ENCODE peak calls at places on chromosome X, in seven cellular contexts. T is coronary artery, I is PC-3, M is endodermal cell, R is cardiac muscle cell, L is lower leg skin, E is fibroblast of pulmonary artery. U is an unnamed sample.

GRCh38 chrX:96407501-96407900 is 277.1 kb upstream of the DIAPH2 start:
- DNase-seq in R (no peak), E (peak), M (no peak), T (no peak), I (peak), L (no peak), U (peak)

GRCh38 chrX:41302293-41302868 is 31.6 kb upstream of the DDX3X start:
- DNase-seq in L (no peak), I (peak), M (peak), T (no peak), E (no peak), R (no peak), U (no peak)

GRCh38 chrX:68914337-68914989 is 85.6 kb downstream of the EFNB1 start:
- DNase-seq in L (no peak), R (no peak), M (peak), E (no peak), I (no peak), T (no peak), U (no peak)

GRCh38 chrX:103774070-103774642 is 2.5 kb upstream of the PLP1 start:
- DNase-seq in R (peak), M (peak), T (no peak), I (peak), L (peak), E (peak), U (peak)

GRCh38 chrX:16491461-16491860 is 158.5 kb upstream of the S100G start:
- DNase-seq in E (peak), T (no peak), I (no peak), L (no peak), R (no peak), M (no peak), U (no peak)

GRCh38 chrX:23008431-23009099 is 8.8 kb downstream of the DDX53 start:
- DNase-seq in R (peak), E (peak), I (peak), M (no peak), L (no peak), T (no peak), U (peak)

GRCh38 chrX:63258144-63258543 is 93.0 kb downstream of the SPIN4 start:
- DNase-seq in M (no peak), R (no peak), E (no peak), L (no peak), T (no peak), I (no peak), U (no peak)

GRCh38 chrX:115266300-115266699 is 23.2 kb upstream of the LUZP4 start:
- DNase-seq in E (no peak), M (no peak), I (no peak), T (no peak), L (no peak), R (no peak), U (peak)

GRCh38 chrX:130216312-130216711 is 44.5 kb downstream of the RAB33A start:
- DNase-seq in T (no peak), R (no peak), E (peak), I (no peak), L (no peak), M (no peak), U (peak)

GRCh38 chrX:36963069-36963808 is 44.9 kb upstream of the FAM47C start:
- DNase-seq in E (no peak), I (no peak), L (no peak), R (no peak), T (no peak), M (peak), U (no peak)

GRCh38 chrX:36961590-36961989 is 46.6 kb upstream of the FAM47C start:
- DNase-seq in T (no peak), M (peak), I (peak), L (no peak), R (no peak), E (no peak), U (no peak)

DNA sequence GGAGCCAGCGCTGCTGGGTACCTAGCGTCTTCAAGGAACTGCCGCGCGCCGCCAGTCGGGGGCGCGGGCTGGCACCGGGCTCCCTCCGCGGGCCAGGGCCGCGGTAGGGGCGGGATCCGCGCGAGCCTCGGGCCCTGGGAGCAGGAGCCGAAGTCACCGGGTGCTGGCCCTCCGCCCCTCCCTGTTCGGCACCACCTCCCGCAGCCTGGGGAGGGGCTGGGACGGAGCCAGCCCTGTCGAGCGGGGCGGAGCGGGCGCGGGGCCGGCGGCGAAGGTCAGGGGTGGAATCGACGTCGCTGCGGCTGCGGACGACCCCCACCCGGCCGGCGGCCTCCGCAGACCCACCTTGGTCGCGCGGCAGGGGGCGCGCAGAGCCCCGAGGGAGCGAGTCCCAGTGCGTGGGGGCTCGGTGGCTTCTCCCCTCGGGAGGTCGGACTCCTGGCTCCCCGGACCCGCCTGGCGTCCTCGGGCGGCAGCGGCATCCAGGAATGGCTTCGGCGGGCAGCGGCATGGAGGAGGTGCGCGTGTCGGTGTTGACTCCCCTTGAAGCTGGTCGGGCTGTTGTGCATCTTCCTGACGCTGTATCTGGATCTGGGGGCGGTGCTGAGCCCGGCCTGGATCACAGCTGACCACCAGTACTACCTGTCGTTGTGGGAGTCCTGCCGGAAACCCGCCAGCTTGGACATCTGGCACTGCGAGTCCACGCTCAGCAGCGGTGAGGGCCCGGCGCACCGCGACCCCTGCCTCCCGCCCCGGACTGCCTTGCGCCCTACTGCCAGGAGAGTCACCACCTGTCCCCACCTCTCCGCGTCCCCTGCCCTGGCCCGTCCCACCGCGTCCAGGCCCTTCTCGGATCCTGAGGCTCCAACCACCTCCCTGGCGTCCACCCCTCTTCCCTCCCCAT is 50.5 kb upstream of the FAM47C start:
- DNase-seq in E (no peak), R (peak), L (no peak), M (peak), I (no peak), T (no peak), U (no peak)
- TF ChIP-seq CTCF in E (no peak), R (peak), L (no peak), M (peak), I (no peak), T (no peak), U (no peak)

GRCh38 chrX:2321411-2321810 is 179.4 kb downstream of the DHRSX start:
- DNase-seq in L (no peak), E (no peak), I (no peak), T (no peak), R (no peak), M (no peak), U (no peak)
- H3K4me3 ChIP-seq in L (no peak), E (no peak), I (no peak), T (no peak), R (no peak), M (no peak), U (no peak)

DNA sequence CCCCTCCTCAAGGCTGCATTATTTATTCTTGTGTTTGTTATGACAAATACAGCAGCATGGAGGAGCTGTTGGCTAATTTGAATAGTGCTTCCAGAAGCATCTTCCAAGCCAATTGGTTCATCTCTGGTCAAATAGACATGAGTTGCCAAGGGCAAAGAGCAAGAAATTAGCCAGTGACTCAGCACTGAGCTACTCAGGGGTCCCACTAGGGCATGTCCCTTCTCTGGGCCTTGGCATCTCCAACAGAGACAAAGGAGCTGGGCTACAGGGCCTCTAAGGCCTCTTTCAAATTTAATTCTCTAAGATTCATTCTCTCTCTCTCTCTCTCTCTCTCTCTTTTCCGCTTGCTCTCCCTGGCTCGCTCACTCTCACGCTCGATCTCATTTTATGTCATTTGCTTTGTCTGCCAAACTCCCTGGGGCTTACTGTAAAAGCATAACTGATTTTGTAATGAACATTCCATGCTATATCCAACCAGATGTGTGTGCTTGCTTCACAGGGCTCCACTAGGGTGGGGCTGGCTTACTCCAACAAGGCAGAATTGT is 86.7 kb upstream of the MAGEA4 start:
- DNase-seq in T (no peak), R (no peak), I (peak), E (peak), M (no peak), L (no peak), U (peak)
- TF ChIP-seq CTCF in T (no peak), R (peak), I (no peak), E (peak), M (no peak), L (no peak), U (peak)

DNA sequence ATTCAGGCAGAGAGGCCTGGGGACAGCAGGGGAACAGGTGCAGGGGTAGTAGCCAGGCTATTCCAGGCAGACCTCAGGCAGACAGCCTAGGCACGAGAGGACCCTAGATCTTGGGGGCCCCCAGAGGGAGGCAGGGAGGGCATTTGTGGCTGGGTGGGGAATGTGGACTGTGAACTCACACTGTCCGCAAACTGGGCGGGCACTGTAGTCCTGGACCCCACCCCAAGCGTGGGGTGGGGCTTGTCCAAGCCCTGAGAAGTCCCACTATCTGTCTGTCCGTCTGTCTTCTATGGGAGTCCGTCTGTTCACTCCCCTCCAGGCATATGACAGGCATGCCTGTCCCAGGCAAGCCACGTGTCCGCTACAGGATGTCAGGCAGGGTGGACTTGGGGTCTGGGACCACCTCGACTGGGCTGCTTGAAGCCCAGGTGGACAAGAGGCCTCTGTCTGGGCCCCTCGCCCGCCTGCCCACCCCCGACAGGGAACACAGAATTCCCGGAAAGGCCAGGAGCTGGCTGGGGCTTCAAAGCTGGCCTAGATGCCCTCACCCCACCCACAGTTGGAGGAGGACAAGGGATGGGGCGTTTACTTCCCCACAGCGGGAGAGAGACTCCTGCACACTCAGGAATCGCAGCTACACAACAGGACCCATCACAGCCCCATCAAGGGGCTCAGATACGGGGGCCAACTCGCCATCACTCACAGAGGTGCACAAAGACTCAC is at the start of gene SLC38A5:
- DNase-seq in I (no peak), L (no peak), R (no peak), T (no peak), M (no peak), E (no peak), U (no peak)
- H3K4me3 ChIP-seq in I (no peak), L (no peak), R (no peak), T (peak), M (peak), E (no peak), U (no peak)

GRCh38 chrX:46683023-46683422 is 75.9 kb downstream of the SLC9A7 start:
- DNase-seq in E (peak), L (no peak), I (peak), T (no peak), M (no peak), R (no peak), U (no peak)
- TF ChIP-seq CTCF in E (peak), L (no peak), I (peak), T (no peak), M (no peak), R (no peak), U (no peak)

GRCh38 chrX:77899081-77899828 is at the start of gene COX7B:
- DNase-seq in E (peak), R (peak), I (peak), M (peak), L (peak), T (no peak), U (peak)

GRCh38 chrX:77900688-77901087 is 1.4 kb downstream of the COX7B start:
- DNase-seq in T (no peak), I (no peak), R (no peak), L (no peak), M (no peak), E (peak), U (peak)

DNA sequence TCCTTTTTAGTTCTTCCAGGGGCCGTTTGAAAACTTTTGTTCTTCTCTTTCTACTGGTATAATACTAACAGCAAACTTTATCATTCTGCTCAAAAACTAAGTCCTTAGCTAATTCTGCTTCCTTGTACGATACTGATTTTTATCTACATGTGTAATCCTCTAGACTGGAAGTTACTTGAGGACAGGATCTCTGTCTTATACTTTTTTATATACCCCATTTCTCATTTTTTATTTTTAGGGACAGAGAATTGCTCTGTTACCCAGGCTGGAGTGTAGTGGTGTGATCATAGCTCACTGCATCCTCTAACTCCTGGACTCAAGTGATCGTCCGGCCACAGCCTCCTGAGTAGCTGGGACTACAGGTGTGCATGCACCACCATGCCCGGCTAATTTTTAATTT is 2.2 kb downstream of the COX7B start:
- DNase-seq in T (no peak), R (no peak), E (no peak), I (no peak), M (no peak), L (no peak), U (no peak)
- H3K4me3 ChIP-seq in T (no peak), R (peak), E (no peak), I (peak), M (peak), L (no peak), U (no peak)

GRCh38 chrX:131827935-131828334 is 195.2 kb upstream of the STK26 start:
- DNase-seq in E (peak), M (peak), R (peak), T (no peak), I (peak), L (no peak), U (no peak)
- TF ChIP-seq CTCF in E (no peak), M (peak), R (peak), T (no peak), I (peak), L (no peak), U (peak)

GRCh38 chrX:47620303-47620685 is 637 bp upstream of the SYN1 start:
- DNase-seq in L (peak), I (no peak), T (no peak), R (no peak), M (no peak), E (no peak), U (no peak)

GRCh38 chrX:47621851-47622250 is 2.2 kb upstream of the SYN1 start:
- DNase-seq in L (no peak), R (no peak), T (peak), I (no peak), M (no peak), E (no peak), U (no peak)

GRCh38 chrX:47614618-47615017 is 5.0 kb downstream of the SYN1 start:
- DNase-seq in R (no peak), I (no peak), T (no peak), M (no peak), E (no peak), L (peak), U (no peak)

GRCh38 chrX:47619486-47620302 is at the start of gene SYN1:
- DNase-seq in T (no peak), I (peak), R (peak), M (peak), E (peak), L (peak), U (peak)

DNA sequence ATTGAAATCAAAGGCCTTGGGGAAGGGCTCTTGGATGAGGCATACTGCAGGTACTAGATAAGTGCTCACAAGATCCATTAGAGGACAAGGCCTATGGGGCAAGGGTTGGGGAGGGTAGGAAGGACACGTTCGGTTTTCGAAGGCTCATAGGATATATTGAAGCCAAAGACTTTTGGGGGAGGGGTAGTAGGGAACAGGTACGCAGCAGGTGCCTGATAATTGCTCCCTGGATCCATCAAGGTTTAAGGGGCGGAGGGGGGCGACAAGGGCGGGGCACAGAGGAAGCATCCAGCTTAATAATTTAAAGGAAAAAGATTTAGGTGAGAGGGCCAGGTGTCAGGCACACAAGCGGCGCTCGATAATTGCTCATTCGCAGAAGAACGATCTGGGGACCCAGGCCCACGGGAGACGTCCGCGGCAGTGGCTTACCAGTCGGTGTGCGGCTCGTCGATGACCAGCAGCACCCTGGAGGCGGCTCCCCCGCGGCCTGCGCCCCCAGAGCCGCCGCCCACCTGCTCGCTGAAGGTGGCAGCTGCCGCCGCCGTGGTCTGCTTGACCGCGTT is 653 bp downstream of the SYN1 start:
- DNase-seq in E (no peak), T (no peak), L (peak), R (no peak), M (no peak), I (no peak), U (no peak)
- H3K4me3 ChIP-seq in E (peak), T (peak), L (no peak), R (no peak), M (peak), I (no peak), U (no peak)

DNA sequence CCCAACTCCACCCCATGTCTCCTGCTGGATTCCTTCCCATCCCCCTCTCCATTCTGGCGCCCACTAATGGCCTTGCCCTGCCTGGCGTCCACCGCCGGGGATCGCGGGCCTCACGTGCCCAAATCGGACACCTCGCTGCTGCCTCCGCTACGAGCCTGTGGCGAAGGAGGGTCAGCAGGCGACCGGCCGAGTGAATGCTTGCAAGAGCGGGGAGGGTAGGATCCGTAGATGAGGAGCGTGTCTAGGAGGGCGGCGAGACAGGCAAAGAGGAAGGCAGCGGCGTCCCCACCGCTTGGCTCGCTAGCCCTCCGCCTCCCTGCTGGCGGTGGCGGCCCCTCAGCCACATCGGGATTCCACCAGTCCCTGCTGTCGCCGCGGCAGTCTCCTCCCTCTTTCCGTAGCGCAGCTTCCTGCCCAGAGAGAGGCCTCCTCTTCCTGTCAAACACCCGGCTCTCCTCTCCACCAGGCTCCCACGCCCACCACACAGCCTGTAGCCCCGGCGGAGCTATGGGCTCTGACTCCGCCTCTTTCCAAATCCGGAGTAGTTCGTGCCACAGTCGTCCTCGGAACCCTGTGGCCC is at the start of gene SPIN2B:
- DNase-seq in M (peak), R (peak), I (peak), L (peak), T (peak), E (peak), U (peak)
- TF ChIP-seq CTCF in M (peak), R (no peak), I (no peak), L (no peak), T (no peak), E (no peak), U (no peak)